ENCODE peak calls at places on chromosome 9, in four cellular contexts. P is heart right ventricle, O is thoracic aorta, V is colonic mucosa. M is an unnamed sample. For H3K4me1, the result is how much of the 10 kb centered on the place peaks cover.

GRCh38 chr9:114238919-114239879 is 83.7 kb upstream of the ORM1 start:
- DNase-seq in P (no peak), V (no peak), O (no peak), M (peak)

GRCh38 chr9:136080716-136081112 is 14.4 kb downstream of the NACC2 start:
- DNase-seq in O (no peak), P (no peak), V (no peak), M (no peak)

GRCh38 chr9:68574150-68574549 is 33.5 kb upstream of the TMEM252 start:
- DNase-seq in O (no peak), P (no peak), V (no peak), M (no peak)

GRCh38 chr9:104429147-104429546 is 74.9 kb upstream of the OR13F1 start:
- DNase-seq in P (no peak), O (no peak), V (no peak), M (peak)

GRCh38 chr9:125878241-125878640 is 131.1 kb downstream of the PBX3 start:
- DNase-seq in P (no peak), V (no peak), O (no peak), M (peak)

GRCh38 chr9:77375956-77376532 is 198.7 kb downstream of the VPS13A start:
- DNase-seq in V (no peak), O (no peak), P (no peak), M (no peak)

GRCh38 chr9:127717766-127718165 is 1.9 kb downstream of the TTC16 start:
- DNase-seq in O (no peak), V (no peak), P (no peak), M (no peak)

GRCh38 chr9:37730256-37730655 is 23.3 kb upstream of the TRMT10B start:
- DNase-seq in V (no peak), O (no peak), P (no peak), M (no peak)

GRCh38 chr9:32928145-32928763 is 73.2 kb downstream of the APTX start:
- DNase-seq in V (no peak), O (no peak), P (no peak), M (peak)

GRCh38 chr9:38149647-38150046 is 80.6 kb upstream of the SHB start:
- DNase-seq in P (no peak), O (no peak), V (no peak), M (no peak)

GRCh38 chr9:33159058-33159759 is 7.9 kb downstream of the B4GALT1 start:
- DNase-seq in V (peak), O (no peak), P (peak), M (peak)

GRCh38 chr9:137545123-137545522 is 5.1 kb downstream of the PNPLA7 start:
- DNase-seq in O (peak), P (no peak), V (no peak), M (peak)

GRCh38 chr9:35108946-35109575 is 6.1 kb upstream of the STOML2 start:
- DNase-seq in V (no peak), O (no peak), P (no peak), M (no peak)

GRCh38 chr9:16272766-16273165 is 597.7 kb downstream of the BNC2 start:
- DNase-seq in P (no peak), O (no peak), V (no peak), M (peak)

GRCh38 chr9:98774746-98775145 is 21.6 kb downstream of the ANKS6 start:
- DNase-seq in P (no peak), O (no peak), V (peak), M (no peak)

GRCh38 chr9:99582768-99583167 is 238.9 kb upstream of the NR4A3 start:
- DNase-seq in V (no peak), O (no peak), P (no peak), M (no peak)

GRCh38 chr9:134338394-134339182 is 12.3 kb downstream of the RXRA start:
- DNase-seq in V (no peak), P (no peak), O (no peak), M (no peak)
- H3K4me1 ChIP-seq in V (half or more), P (half or more), O (half or more), M (under half)

DNA sequence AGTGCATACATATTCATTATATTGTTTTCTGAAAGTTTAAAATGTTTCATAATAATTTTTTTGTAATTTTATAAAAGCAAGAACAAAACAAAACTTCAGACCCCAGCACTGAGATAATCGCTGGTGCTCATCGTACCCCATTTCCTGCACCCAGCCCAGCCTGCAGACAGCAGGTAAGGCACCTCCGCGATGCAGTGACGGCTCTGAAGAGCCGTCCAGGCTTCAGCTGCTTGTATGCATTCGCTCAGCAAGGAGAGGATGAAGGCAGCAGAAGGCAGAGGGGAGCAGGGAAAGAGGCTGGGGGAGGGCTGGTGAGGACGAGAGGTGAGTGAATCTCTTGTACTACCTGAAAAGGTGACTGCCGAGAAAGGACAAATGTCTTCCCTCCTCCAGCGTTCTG is 153.5 kb downstream of the TTLL11 start:
- DNase-seq in O (no peak), P (no peak), V (no peak), M (no peak)
- H3K4me1 ChIP-seq in O (under half), P (under half), V (under half), M (under half)

GRCh38 chr9:3040761-3041160 is 196.9 kb upstream of the PUM3 start:
- DNase-seq in O (no peak), P (no peak), V (no peak), M (no peak)

GRCh38 chr9:3047912-3048311 is 204.0 kb upstream of the PUM3 start:
- DNase-seq in O (no peak), P (no peak), V (no peak), M (no peak)

GRCh38 chr9:3043369-3043768 is 199.5 kb upstream of the PUM3 start:
- DNase-seq in V (no peak), P (no peak), O (no peak), M (no peak)

GRCh38 chr9:3045153-3045552 is 201.3 kb upstream of the PUM3 start:
- DNase-seq in O (no peak), P (no peak), V (no peak), M (no peak)
- H3K4me1 ChIP-seq in O (under half), P (under half), V (under half), M (under half)

GRCh38 chr9:18896004-18896403 is 137.0 kb downstream of the SAXO1 start:
- DNase-seq in P (no peak), V (no peak), O (no peak), M (no peak)
- H3K4me1 ChIP-seq in P (under half), V (under half), O (under half), M (under half)

DNA sequence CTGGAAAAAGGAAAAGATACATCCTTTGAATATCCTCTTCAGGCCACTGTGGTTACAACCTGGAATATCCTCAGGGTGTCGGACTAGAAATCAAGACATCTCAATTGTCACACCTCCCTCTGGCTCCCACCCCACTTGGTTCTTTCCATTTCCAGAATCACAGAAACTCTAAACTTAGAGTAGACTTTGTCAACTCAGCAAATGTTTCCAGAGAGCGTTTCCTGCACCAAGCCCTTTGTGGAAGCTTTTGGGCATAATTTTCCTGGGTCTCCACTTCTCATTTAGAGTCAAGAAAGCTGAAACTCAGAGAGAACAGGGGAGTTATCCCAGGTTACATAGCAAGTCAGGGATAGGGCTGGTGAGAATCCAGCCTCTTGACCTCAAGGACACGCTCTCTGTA is 108.8 kb downstream of the ASTN2 start:
- DNase-seq in V (no peak), O (no peak), P (no peak), M (no peak)
- H3K4me1 ChIP-seq in V (under half), O (under half), P (under half), M (under half)

DNA sequence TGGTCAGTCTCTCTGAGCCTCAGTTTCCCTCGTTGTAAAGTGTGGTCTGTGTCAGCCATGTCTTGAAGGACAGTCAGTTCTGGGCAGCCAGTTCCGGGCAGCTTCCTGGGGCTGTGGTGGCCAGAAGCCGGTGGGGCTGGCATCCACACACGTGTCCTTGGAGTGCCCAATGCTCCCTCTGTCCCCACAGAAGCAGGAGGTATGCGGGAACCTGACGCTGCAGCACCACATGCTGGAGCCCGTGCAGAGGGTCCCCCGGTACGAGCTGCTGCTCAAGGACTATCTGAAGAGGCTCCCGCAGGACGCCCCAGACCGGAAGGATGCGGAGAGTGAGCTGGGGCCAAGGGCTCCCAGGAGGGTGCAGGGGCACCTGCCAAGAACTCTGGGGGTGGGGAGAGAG is 48.4 kb upstream of the SUSD3 start:
- DNase-seq in O (no peak), P (no peak), V (peak), M (no peak)
- H3K4me1 ChIP-seq in O (under half), P (under half), V (under half), M (under half)

GRCh38 chr9:93288341-93288740 is 104.4 kb downstream of the WNK2 start:
- DNase-seq in O (no peak), P (no peak), V (peak), M (peak)

GRCh38 chr9:93287593-93287992 is 103.7 kb downstream of the WNK2 start:
- DNase-seq in V (no peak), P (no peak), O (no peak), M (no peak)

GRCh38 chr9:93286252-93287188 is 102.6 kb downstream of the WNK2 start:
- DNase-seq in O (no peak), P (no peak), V (no peak), M (no peak)

GRCh38 chr9:93288891-93289883 is 105.2 kb downstream of the WNK2 start:
- DNase-seq in V (no peak), P (no peak), O (no peak), M (no peak)

DNA sequence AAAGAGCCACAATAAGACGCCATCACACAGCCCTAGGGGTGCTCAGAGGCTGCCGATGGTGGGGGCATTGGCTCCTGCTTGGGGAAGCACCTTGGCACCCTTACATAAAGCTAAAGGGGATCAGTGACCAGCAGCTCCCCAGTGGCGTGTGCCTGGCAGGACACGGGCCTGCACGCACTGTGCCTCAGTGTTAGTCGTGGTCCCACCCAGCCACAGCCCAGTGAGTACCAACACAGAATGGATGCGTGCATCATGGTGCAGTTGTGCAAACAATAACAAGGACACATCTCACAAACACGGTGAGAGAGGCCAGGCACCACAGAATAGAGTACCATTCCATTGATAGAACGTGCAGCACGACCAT is 103.2 kb downstream of the WNK2 start:
- DNase-seq in O (no peak), P (no peak), V (no peak), M (peak)
- H3K4me1 ChIP-seq in O (under half), P (under half), V (under half), M (under half)

GRCh38 chr9:129332581-129332980 is 154.5 kb upstream of the IER5L start:
- DNase-seq in V (no peak), O (no peak), P (no peak), M (peak)
- H3K4me1 ChIP-seq in V (under half), O (half or more), P (under half), M (under half)